ENCODE peak calls at places on chromosomes 1 and 21, in four cellular contexts. T is psoas muscle; D is SK-N-SH; E is CD4-positive, alpha-beta memory T cell. J is an unnamed sample.

GRCh38 chr1:232952514-232953175 is 2.2 kb downstream of the NTPCR start:
- DNase-seq in T (no peak), D (peak; percentile 66), E (peak; percentile 30), J (peak; percentile 65)

GRCh38 chr1:16101618-16102017 is 28.2 kb upstream of the FAM131C start:
- DNase-seq in T (no peak), D (no peak), E (no peak), J (no peak)

GRCh38 chr1:223429821-223430220 is 36.6 kb downstream of the CCDC185 start:
- DNase-seq in E (no peak), D (no peak), T (no peak), J (no peak)

GRCh38 chr1:239987103-239987745 is 104.5 kb upstream of the FMN2 start:
- DNase-seq in E (no peak), D (no peak), T (no peak), J (peak; percentile 63)

GRCh38 chr1:21919520-21919919 is 17.6 kb downstream of the HSPG2 start:
- DNase-seq in T (no peak), E (no peak), D (no peak), J (no peak)

GRCh38 chr21:32102426-32102825 is 176.4 kb downstream of the MIS18A start:
- DNase-seq in E (no peak), D (no peak), T (no peak), J (no peak)

GRCh38 chr1:53956308-53957168 is 10.4 kb downstream of the LRRC42 start:
- DNase-seq in D (no peak), T (no peak), E (no peak), J (no peak)

GRCh38 chr1:61322769-61323168 is 240.4 kb downstream of the NFIA start:
- DNase-seq in T (no peak), D (no peak), E (no peak), J (no peak)

GRCh38 chr1:65509912-65510680 is 89.6 kb downstream of the LEPR start:
- DNase-seq in D (no peak), T (no peak), E (no peak), J (no peak)

GRCh38 chr21:41956926-41957729 is 3.3 kb upstream of the C2CD2 start:
- DNase-seq in D (no peak), E (no peak), T (no peak), J (no peak)

GRCh38 chr1:107318932-107319331 is 178.1 kb downstream of the NTNG1 start:
- DNase-seq in D (no peak), E (no peak), T (no peak), J (no peak)

GRCh38 chr1:86258106-86258505 is 101.5 kb upstream of the COL24A1 start:
- DNase-seq in D (no peak), T (no peak), E (no peak), J (no peak)

GRCh38 chr1:107286125-107286524 is 145.3 kb downstream of the NTNG1 start:
- DNase-seq in D (no peak), E (no peak), T (no peak), J (no peak)

GRCh38 chr1:150562384-150563339 is 13.5 kb downstream of the ADAMTSL4 start:
- DNase-seq in E (peak; percentile 70), D (no peak), T (no peak), J (peak; percentile 100)

GRCh38 chr1:53654216-53655210 is 84.5 kb downstream of the GLIS1 start:
- DNase-seq in E (no peak), T (no peak), D (no peak), J (no peak)

GRCh38 chr1:17673335-17674075 is 81.6 kb upstream of the ACTL8 start:
- DNase-seq in E (no peak), D (no peak), T (no peak), J (no peak)

GRCh38 chr1:17672226-17672625 is 82.9 kb upstream of the ACTL8 start:
- DNase-seq in D (peak; percentile 83), T (no peak), E (no peak), J (no peak)

GRCh38 chr1:17671314-17671705 is 83.8 kb upstream of the ACTL8 start:
- DNase-seq in E (no peak), T (no peak), D (peak; percentile 85), J (no peak)

GRCh38 chr1:17670587-17671313 is 84.4 kb upstream of the ACTL8 start:
- DNase-seq in E (no peak), T (no peak), D (no peak), J (no peak)

DNA sequence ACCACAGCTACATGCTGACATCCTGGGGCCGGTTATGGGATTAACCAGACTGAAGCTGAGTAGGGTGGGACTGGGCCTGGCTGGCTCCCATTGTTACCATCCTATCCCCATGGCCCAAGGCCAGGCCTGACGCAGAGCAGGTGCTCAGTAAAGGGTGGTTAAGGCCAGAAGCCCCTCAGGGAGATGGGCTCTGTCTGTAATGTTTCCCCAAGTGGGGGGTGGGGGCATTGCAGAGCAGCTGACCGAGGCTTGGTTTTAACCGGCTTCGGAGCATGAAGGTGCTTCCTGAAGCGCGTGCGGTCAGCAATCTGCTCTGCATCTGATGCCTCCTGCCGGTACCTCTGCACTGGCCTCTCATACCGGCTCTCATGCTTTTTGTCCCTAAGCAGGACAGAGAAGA is 83.4 kb upstream of the ACTL8 start:
- DNase-seq in T (no peak), E (no peak), D (peak; percentile 80), J (no peak)
- H3K27ac ChIP-seq in T (no peak overlapping the region), E (no peak overlapping the region), D (peak overlapping the region; percentile 95), J (no peak overlapping the region)

GRCh38 chr1:231931846-231932454 is 305.4 kb downstream of the DISC1 start:
- DNase-seq in T (no peak), D (no peak), E (no peak), J (peak; percentile 76)
- H3K4me1 ChIP-seq in T (no peaks in the 10 kb centered on the region), D (peaks cover 47% of the 10 kb centered on the region), E (peaks cover 14% of the 10 kb centered on the region), J (no peaks in the 10 kb centered on the region)

GRCh38 chr1:214285622-214286440 is 4.9 kb downstream of the SMYD2 start:
- DNase-seq in D (no peak), E (no peak), T (no peak), J (peak; percentile 70)

GRCh38 chr1:214280386-214281029 is 451 bp upstream of the SMYD2 start:
- DNase-seq in D (peak; percentile 52), T (peak; percentile 24), E (no peak), J (no peak)

GRCh38 chr1:214281030-214281901 is at the start of gene SMYD2:
- DNase-seq in E (peak; percentile 72), D (peak; percentile 93), T (peak; percentile 77), J (peak; percentile 78)

GRCh38 chr1:214281902-214282695 is 1.1 kb downstream of the SMYD2 start:
- DNase-seq in D (peak; percentile 50), T (peak; percentile 52), E (no peak), J (peak; percentile 24)

GRCh38 chr1:214282696-214283225 is 1.8 kb downstream of the SMYD2 start:
- DNase-seq in E (no peak), D (no peak), T (no peak), J (no peak)
- H3K27ac ChIP-seq in E (no peak overlapping the region), D (no peak overlapping the region), T (peak overlapping the region; percentile 94), J (no peak overlapping the region)

GRCh38 chr1:92834617-92835016 is 2.8 kb downstream of the RPL5 start:
- DNase-seq in T (no peak), D (no peak), E (no peak), J (no peak)

GRCh38 chr1:92831368-92831761 is 475 bp upstream of the RPL5 start:
- DNase-seq in E (no peak), T (no peak), D (peak; percentile 39), J (no peak)

GRCh38 chr1:92833840-92834239 is 2.0 kb downstream of the RPL5 start:
- DNase-seq in D (no peak), E (no peak), T (no peak), J (no peak)

GRCh38 chr1:92831762-92832536 is at the start of gene RPL5:
- DNase-seq in E (peak; percentile 98), T (peak; percentile 97), D (peak; percentile 95), J (peak; percentile 91)

DNA sequence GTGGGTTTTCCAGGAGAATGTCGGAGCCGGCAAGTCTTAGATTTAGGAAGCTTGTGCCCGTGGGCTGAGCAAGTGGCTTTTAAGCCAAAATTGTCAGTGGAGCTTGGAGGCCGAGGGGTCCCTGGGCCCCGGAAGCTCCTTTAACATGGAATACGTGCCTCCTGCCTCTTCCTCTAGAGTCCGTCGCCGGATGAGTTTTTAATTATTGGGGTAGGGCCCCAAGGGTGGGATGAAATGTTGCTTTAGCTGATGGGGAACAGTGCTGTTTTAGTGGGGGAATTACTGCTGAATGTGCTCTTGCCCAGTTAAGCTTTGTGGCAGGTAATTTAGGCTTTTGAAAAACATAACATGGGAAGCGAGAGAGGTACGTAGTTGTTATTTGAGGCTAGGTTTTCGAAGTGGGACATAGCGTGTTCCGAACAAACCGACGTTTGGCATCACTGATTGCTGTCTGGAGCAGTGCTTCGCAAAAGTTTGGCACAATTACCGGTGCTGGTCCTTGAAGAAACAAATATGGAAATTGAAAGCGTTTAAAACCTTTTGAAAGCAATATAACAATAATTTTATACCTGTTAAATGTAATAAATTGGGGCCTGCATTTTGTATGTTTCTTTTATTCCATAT is 809 bp downstream of the RPL5 start:
- DNase-seq in E (no peak), D (no peak), T (no peak), J (no peak)
- H3K4me1 ChIP-seq in E (peaks cover 53% of the 10 kb centered on the region), D (peaks cover 15% of the 10 kb centered on the region), T (peaks cover 33% of the 10 kb centered on the region), J (peaks cover 3% of the 10 kb centered on the region)

GRCh38 chr1:94209982-94210381 is 27.4 kb downstream of the ARHGAP29 start:
- DNase-seq in E (no peak), T (no peak), D (no peak), J (no peak)
- H3K27ac ChIP-seq in E (no peak overlapping the region), T (no peak overlapping the region), D (no peak overlapping the region), J (no peak overlapping the region)